ENCODE peak calls at places on chromosomes 6 and 20, in six cellular contexts. F, O, J, V, P and K are unnamed samples.

GRCh38 chr20:41889125-41889870 is 271.1 kb upstream of the CHD6 start:
- DNase-seq in F (no peak), O (no peak), J (no peak), V (peak), P (no peak), K (no peak)

GRCh38 chr6:143971453-143971852 is 36.6 kb downstream of the PLAGL1 start:
- DNase-seq in F (no peak), O (no peak), J (no peak), V (no peak), P (no peak), K (no peak)

GRCh38 chr6:83467620-83468036 is 36.8 kb upstream of the ME1 start:
- DNase-seq in F (peak), O (no peak), J (peak), V (no peak), P (no peak), K (no peak)

GRCh38 chr6:79335133-79335674 is 100.7 kb upstream of the HMGN3 start:
- DNase-seq in F (no peak), O (peak), J (no peak), V (no peak), P (no peak), K (no peak)

GRCh38 chr6:87522686-87523085 is 49.9 kb downstream of the SLC35A1 start:
- DNase-seq in F (no peak), O (no peak), J (no peak), V (no peak), P (no peak), K (no peak)

GRCh38 chr6:113695506-113695905 is 161.6 kb upstream of the MARCKS start:
- DNase-seq in F (no peak), O (peak), J (no peak), V (no peak), P (no peak), K (no peak)

GRCh38 chr20:2206957-2207769 is 88.6 kb upstream of the TGM3 start:
- DNase-seq in F (peak), O (peak), J (peak), V (peak), P (peak), K (no peak)

GRCh38 chr6:138654715-138655634 is 118.6 kb upstream of the CCDC28A start:
- DNase-seq in F (no peak), O (peak), J (no peak), V (peak), P (no peak), K (no peak)

GRCh38 chr6:134250776-134251175 is 67.1 kb downstream of the SGK1 start:
- DNase-seq in F (no peak), O (no peak), J (no peak), V (no peak), P (no peak), K (no peak)